ENCODE peak calls at places on chromosomes 12 and 14, in six cellular contexts. G is AG04449, Z is BE2C, F is fibroblast of lung, I is adipocyte, K is heart left ventricle. X is an unnamed sample.

GRCh38 chr14:35900741-35901140 is 74.6 kb downstream of the BRMS1L start:
- DNase-seq in G (no peak), Z (no peak), F (no peak), I (no peak), K (no peak), X (no peak)

GRCh38 chr12:12202105-12202504 is 64.7 kb downstream of the LRP6 start:
- DNase-seq in G (no peak), Z (no peak), F (no peak), I (no peak), K (no peak), X (no peak)

GRCh38 chr14:102629700-102630365 is 37.4 kb downstream of the RCOR1 start:
- DNase-seq in G (no peak), Z (no peak), F (peak; percentile 30), I (no peak), K (no peak), X (no peak)

GRCh38 chr12:106767954-106768501 is 6.5 kb upstream of the RIC8B start:
- DNase-seq in G (no peak), Z (no peak), F (peak; percentile 73), I (peak; percentile 41), K (no peak), X (no peak)

GRCh38 chr14:101028971-101029667 is 125.6 kb upstream of the RTL1 start:
- DNase-seq in G (no peak), Z (no peak), F (no peak), I (no peak), K (no peak), X (no peak)

GRCh38 chr14:54606631-54607133 is 39.8 kb downstream of the SAMD4A start:
- DNase-seq in G (peak; percentile 90), Z (no peak), F (peak; percentile 97), I (peak; percentile 72), K (peak; percentile 66), X (peak; percentile 86)

GRCh38 chr12:65603428-65604351 is 220.6 kb upstream of the HMGA2 start:
- DNase-seq in G (peak; percentile 89), Z (no peak), F (peak; percentile 98), I (peak; percentile 84), K (peak; percentile 37), X (peak; percentile 86)

GRCh38 chr12:124917135-124917840 is 2.8 kb upstream of the UBC start:
- DNase-seq in G (peak; percentile 98), Z (peak; percentile 98), F (peak; percentile 100), I (peak; percentile 99), K (peak; percentile 99), X (peak; percentile 99)

GRCh38 chr12:89889051-89889450 is 180.4 kb upstream of the ATP2B1 start:
- DNase-seq in G (no peak), Z (no peak), F (peak; percentile 66), I (peak; percentile 41), K (no peak), X (no peak)

GRCh38 chr12:113862570-113863454 is 103.3 kb downstream of the RBM19 start:
- DNase-seq in G (peak; percentile 45), Z (no peak), F (peak; percentile 94), I (peak; percentile 73), K (no peak), X (peak; percentile 25)

GRCh38 chr14:68934034-68934433 is 45.1 kb downstream of the ACTN1 start:
- DNase-seq in G (no peak), Z (no peak), F (no peak), I (no peak), K (no peak), X (no peak)

GRCh38 chr14:102929349-102930137 is 7.1 kb downstream of the AMN start:
- DNase-seq in G (no peak), Z (no peak), F (no peak), I (no peak), K (peak; percentile 26), X (no peak)

GRCh38 chr14:47389520-47389919 is 285.9 kb downstream of the MDGA2 start:
- DNase-seq in G (no peak), Z (no peak), F (no peak), I (no peak), K (no peak), X (no peak)

GRCh38 chr12:124730455-124730932 is 133.2 kb downstream of the SCARB1 start:
- DNase-seq in G (no peak), Z (no peak), F (peak; percentile 73), I (peak; percentile 67), K (peak; percentile 68), X (no peak)

GRCh38 chr14:61885203-61885961 is 123.2 kb downstream of the SNAPC1 start:
- DNase-seq in G (no peak), Z (no peak), F (no peak), I (no peak), K (no peak), X (no peak)

GRCh38 chr12:19138551-19139344 is 9.2 kb downstream of the PLEKHA5 start:
- DNase-seq in G (no peak), Z (no peak), F (peak; percentile 79), I (peak; percentile 16), K (no peak), X (peak; percentile 66)

GRCh38 chr14:94472842-94473241 is 3.2 kb downstream of the SERPINA9 start:
- DNase-seq in G (no peak), Z (no peak), F (no peak), I (no peak), K (no peak), X (no peak)
- H3K4me3 ChIP-seq in G (no peak overlapping the region), Z (no peak overlapping the region), F (no peak overlapping the region), I (no peak overlapping the region), K (no peak overlapping the region), X (no peak overlapping the region)

GRCh38 chr14:60508707-60509437 is at the start of gene SIX6:
- DNase-seq in G (no peak), Z (peak; percentile 25), F (peak; percentile 78), I (peak; percentile 36), K (no peak), X (no peak)
- H3K4me3 ChIP-seq in G (no peak within 1 kb of the TSS), Z (peak within 1 kb of the TSS; percentile 11), F (no peak within 1 kb of the TSS), I (no peak within 1 kb of the TSS), K (peak within 1 kb of the TSS; percentile 5), X (no peak within 1 kb of the TSS)

GRCh38 chr14:50533314-50533705 is 941 bp upstream of the MAP4K5 start:
- DNase-seq in G (no peak), Z (no peak), F (no peak), I (no peak), K (no peak), X (no peak)
- H3K4me3 ChIP-seq in G (no peak overlapping the region), Z (peak overlapping the region; percentile 81), F (no peak overlapping the region), I (no peak overlapping the region), K (no peak overlapping the region), X (no peak overlapping the region)

GRCh38 chr12:81077686-81078441 is at the start of gene ACSS3:
- DNase-seq in G (no peak), Z (no peak), F (peak; percentile 60), I (peak; percentile 44), K (peak; percentile 78), X (no peak)
- H3K4me3 ChIP-seq in G (peak within 1 kb of the TSS; percentile 60), Z (no peak within 1 kb of the TSS), F (peak within 1 kb of the TSS; percentile 83), I (peak within 1 kb of the TSS; percentile 95), K (peak within 1 kb of the TSS; percentile 85), X (peak within 1 kb of the TSS; percentile 56)

DNA sequence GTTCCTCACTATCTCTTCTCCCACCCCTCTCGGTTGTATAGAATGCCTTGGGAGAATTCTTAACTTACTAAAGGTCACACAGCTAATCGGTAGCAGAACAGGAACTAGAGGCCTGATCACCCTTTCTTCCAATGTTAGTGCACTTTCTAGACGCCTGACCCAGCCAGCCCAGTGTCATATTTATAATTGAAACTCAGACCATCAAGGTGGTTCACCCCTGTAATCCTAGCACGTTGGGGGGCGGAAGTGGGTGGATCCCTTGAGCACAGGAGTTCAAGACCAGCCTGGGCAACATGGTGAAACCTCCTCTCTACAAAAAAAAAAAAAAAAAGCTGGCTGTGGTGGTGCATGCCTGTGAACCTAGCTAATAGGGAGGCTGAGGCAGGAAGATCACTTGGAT is 1.8 kb downstream of the TIGAR start:
- DNase-seq in G (no peak), Z (no peak), F (no peak), I (no peak), K (no peak), X (no peak)
- H3K4me3 ChIP-seq in G (no peak overlapping the region), Z (no peak overlapping the region), F (peak overlapping the region; percentile 93), I (peak overlapping the region; percentile 93), K (no peak overlapping the region), X (no peak overlapping the region)

DNA sequence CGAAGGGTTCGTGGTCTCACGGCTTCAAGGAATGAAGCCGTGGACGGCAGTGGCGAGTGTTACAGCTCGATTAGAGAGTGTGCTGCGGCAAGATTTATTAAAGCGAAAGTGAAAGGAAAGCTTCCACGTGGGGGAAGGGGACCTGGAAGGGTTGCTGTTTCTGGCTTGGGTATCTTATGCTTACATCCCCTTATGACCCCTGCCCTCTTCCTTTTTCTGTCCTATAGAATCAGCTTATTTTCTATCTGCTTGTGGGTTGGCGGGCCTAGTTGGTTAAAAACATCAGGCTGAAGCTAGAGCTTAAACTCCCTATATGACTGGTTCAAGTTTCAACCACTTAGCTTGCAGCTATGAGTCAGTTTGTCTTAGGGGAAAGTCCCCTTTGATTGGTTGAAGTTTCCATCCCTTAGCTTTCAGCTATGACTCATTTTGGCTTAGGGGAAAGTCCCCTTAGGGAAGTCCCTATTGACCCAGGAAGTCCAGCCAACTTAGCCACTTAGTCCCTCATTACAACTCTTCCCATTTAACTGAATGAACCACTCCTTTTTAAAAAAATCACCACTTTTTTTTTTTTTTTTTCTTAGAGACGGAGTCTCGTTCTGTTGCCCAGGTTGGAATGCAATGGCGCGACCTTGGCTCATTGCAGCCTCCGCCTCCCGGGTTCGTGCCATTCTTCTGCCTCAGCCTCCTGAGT is 1494.7 kb upstream of the TMEM132C start:
- DNase-seq in G (no peak), Z (no peak), F (peak; percentile 76), I (no peak), K (no peak), X (no peak)
- H3K4me3 ChIP-seq in G (no peak overlapping the region), Z (peak overlapping the region; percentile 26), F (no peak overlapping the region), I (peak overlapping the region; percentile 69), K (peak overlapping the region; percentile 19), X (no peak overlapping the region)

DNA sequence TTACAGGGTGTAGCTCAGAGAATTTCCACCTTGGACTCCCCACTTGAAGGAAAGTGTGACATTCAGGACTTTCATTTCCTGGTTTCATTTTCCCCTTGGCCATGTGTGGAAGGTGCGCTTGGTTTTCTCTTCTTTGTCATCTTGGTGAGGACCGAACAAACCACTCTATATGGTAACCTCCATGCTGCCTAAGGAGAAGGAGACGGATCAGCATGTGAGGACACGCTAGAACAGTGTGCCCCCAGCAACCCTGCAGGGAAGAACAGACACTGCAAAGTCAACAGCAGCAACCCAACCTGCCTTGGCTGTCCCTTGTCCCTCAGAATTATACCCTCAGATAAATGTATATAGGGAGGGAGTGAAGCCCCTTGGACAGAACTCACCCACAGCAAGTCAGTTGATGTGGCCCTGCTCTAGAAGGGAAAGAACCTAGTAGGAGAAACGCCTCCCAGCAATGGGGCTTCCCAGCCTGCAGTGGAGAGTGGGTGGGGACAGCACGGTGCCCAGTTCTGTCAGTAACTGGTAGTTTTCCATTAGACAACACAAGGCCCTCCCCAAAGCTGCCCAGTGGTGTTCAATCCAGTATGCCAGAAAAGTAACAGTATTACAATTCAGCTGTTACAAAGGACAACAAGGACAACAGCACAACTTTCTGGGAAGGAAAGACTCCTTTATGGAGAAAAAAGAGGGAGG is 18.9 kb upstream of the COCH start:
- DNase-seq in G (no peak), Z (no peak), F (no peak), I (no peak), K (no peak), X (no peak)
- H3K4me3 ChIP-seq in G (no peak overlapping the region), Z (no peak overlapping the region), F (no peak overlapping the region), I (no peak overlapping the region), K (no peak overlapping the region), X (no peak overlapping the region)

X was measured in BJ.